ENCODE peak calls at places on chromosomes 2 and 18, in nine cellular contexts. C is neural progenitor cell; K is Daoy; Y is 8988T; O is stimulated activated CD4-positive, alpha-beta T cell treated with anti-CD3 and anti-CD28 coated beads, Interleukin-2, amount 100 ng/mL, for 48 hours; P is K562; I is NCI-H510A treated with DMSO at 0.1 percent for 48 hours; V is GM23338; M is posterior cingulate gyrus. G is an unnamed sample.

GRCh38 chr18:50638623-50639398 is 78.9 kb downstream of the MAPK4 start:
- DNase-seq in C (peak), K (no peak), Y (no peak), O (no peak), P (no peak), I (peak), V (peak), M (no peak), G (no peak)

GRCh38 chr2:20509766-20510490 is 63.1 kb downstream of the RHOB start:
- DNase-seq in C (peak), K (peak), Y (peak), O (no peak), P (peak), I (peak), V (peak), M (peak), G (peak)

GRCh38 chr2:96751800-96752199 is 8.9 kb upstream of the CNNM4 start:
- DNase-seq in C (no peak), K (no peak), Y (no peak), O (no peak), P (no peak), I (no peak), V (no peak), M (no peak), G (no peak)

GRCh38 chr2:225367482-225367881 is 32.0 kb upstream of the NYAP2 start:
- DNase-seq in C (no peak), K (no peak), Y (no peak), O (no peak), P (no peak), I (no peak), V (peak), M (no peak), G (no peak)

GRCh38 chr2:3633982-3634630 is 23.9 kb upstream of the ALLC start:
- DNase-seq in C (no peak), K (no peak), Y (no peak), O (no peak), P (no peak), I (no peak), V (no peak), M (no peak), G (no peak)

GRCh38 chr2:102114851-102115497 is 27.6 kb upstream of the IL1R1 start:
- DNase-seq in C (no peak), K (peak), Y (no peak), O (no peak), P (no peak), I (no peak), V (no peak), M (no peak), G (no peak)

GRCh38 chr2:119436993-119437772 is 5.5 kb downstream of the TMEM37 start:
- DNase-seq in C (no peak), K (no peak), Y (no peak), O (no peak), P (no peak), I (no peak), V (no peak), M (no peak), G (no peak)

GRCh38 chr2:121019756-121020155 is 265.2 kb downstream of the TFCP2L1 start:
- DNase-seq in C (no peak), K (no peak), Y (no peak), O (no peak), P (no peak), I (no peak), V (no peak), M (no peak), G (no peak)

GRCh38 chr18:74524097-74524496 is 10.2 kb upstream of the CNDP1 start:
- DNase-seq in C (no peak), K (peak), Y (no peak), O (no peak), P (no peak), I (peak), V (no peak), M (no peak), G (no peak)

G was measured in upper lobe of left lung.